ENCODE peak calls at places on chromosomes 1 and 21, in four cellular contexts. One of them, this sample, is unnamed. For H3K4me1, the result is how much of the 10 kb centered on the place peaks cover.

GRCh38 chr21:42056996-42057689 is 14.0 kb upstream of the UMODL1 start:
- DNase-seq in mammary epithelial cell: peak
- DNase-seq in cardiac muscle cell: no peak
- DNase-seq in IMR-90: peak
- DNase-seq in this sample: no peak

GRCh38 chr1:185015598-185015997 is 29.8 kb upstream of the RNF2 start:
- DNase-seq in cardiac muscle cell: no peak
- DNase-seq in IMR-90: no peak
- DNase-seq in mammary epithelial cell: no peak
- DNase-seq in this sample: no peak

GRCh38 chr1:209567788-209568187 is 15.7 kb upstream of the CAMK1G start:
- DNase-seq in cardiac muscle cell: peak
- DNase-seq in IMR-90: peak
- DNase-seq in mammary epithelial cell: peak
- DNase-seq in this sample: no peak

GRCh38 chr1:17347769-17348592 is 24.0 kb upstream of the PADI6 start:
- DNase-seq in mammary epithelial cell: peak
- DNase-seq in IMR-90: peak
- DNase-seq in cardiac muscle cell: no peak
- DNase-seq in this sample: no peak

GRCh38 chr1:25487628-25488027 is 55.8 kb upstream of the LDLRAP1 start:
- DNase-seq in mammary epithelial cell: no peak
- DNase-seq in cardiac muscle cell: no peak
- DNase-seq in IMR-90: no peak
- DNase-seq in this sample: no peak

GRCh38 chr1:31416101-31416736 is 3.2 kb downstream of the SERINC2 start:
- DNase-seq in cardiac muscle cell: no peak
- DNase-seq in mammary epithelial cell: peak
- DNase-seq in IMR-90: no peak
- DNase-seq in this sample: no peak

GRCh38 chr1:106675558-106675957 is 380.9 kb upstream of the PRMT6 start:
- DNase-seq in mammary epithelial cell: no peak
- DNase-seq in cardiac muscle cell: no peak
- DNase-seq in IMR-90: no peak
- DNase-seq in this sample: no peak

GRCh38 chr21:28704746-28705145 is 287.9 kb downstream of the LTN1 start:
- DNase-seq in mammary epithelial cell: no peak
- DNase-seq in IMR-90: peak
- DNase-seq in cardiac muscle cell: peak
- DNase-seq in this sample: peak

GRCh38 chr21:26966360-26966977 is 419 bp downstream of the ADAMTS5 start:
- DNase-seq in cardiac muscle cell: peak
- DNase-seq in IMR-90: peak
- DNase-seq in mammary epithelial cell: no peak
- DNase-seq in this sample: no peak

GRCh38 chr1:115545791-115546733 is 95.7 kb upstream of the VANGL1 start:
- DNase-seq in IMR-90: peak
- DNase-seq in cardiac muscle cell: peak
- DNase-seq in mammary epithelial cell: peak
- DNase-seq in this sample: peak

GRCh38 chr1:233387585-233387984 is 60.1 kb downstream of the MAP3K21 start:
- DNase-seq in cardiac muscle cell: no peak
- DNase-seq in mammary epithelial cell: no peak
- DNase-seq in IMR-90: no peak
- DNase-seq in this sample: no peak

GRCh38 chr1:2786329-2787162 is 14.9 kb downstream of the TTC34 start:
- DNase-seq in IMR-90: no peak
- DNase-seq in mammary epithelial cell: no peak
- DNase-seq in cardiac muscle cell: no peak
- DNase-seq in this sample: peak

GRCh38 chr1:114467491-114467890 is 43.5 kb downstream of the TRIM33 start:
- DNase-seq in cardiac muscle cell: no peak
- DNase-seq in mammary epithelial cell: no peak
- DNase-seq in IMR-90: no peak
- DNase-seq in this sample: no peak

GRCh38 chr21:33201945-33202344 is 27.8 kb upstream of the IFNAR2 start:
- DNase-seq in IMR-90: no peak
- DNase-seq in cardiac muscle cell: no peak
- DNase-seq in mammary epithelial cell: no peak
- DNase-seq in this sample: no peak
- H3K4me1 ChIP-seq in IMR-90: under half
- H3K4me1 ChIP-seq in cardiac muscle cell: under half
- H3K4me1 ChIP-seq in mammary epithelial cell: under half
- H3K4me1 ChIP-seq in this sample: under half

DNA sequence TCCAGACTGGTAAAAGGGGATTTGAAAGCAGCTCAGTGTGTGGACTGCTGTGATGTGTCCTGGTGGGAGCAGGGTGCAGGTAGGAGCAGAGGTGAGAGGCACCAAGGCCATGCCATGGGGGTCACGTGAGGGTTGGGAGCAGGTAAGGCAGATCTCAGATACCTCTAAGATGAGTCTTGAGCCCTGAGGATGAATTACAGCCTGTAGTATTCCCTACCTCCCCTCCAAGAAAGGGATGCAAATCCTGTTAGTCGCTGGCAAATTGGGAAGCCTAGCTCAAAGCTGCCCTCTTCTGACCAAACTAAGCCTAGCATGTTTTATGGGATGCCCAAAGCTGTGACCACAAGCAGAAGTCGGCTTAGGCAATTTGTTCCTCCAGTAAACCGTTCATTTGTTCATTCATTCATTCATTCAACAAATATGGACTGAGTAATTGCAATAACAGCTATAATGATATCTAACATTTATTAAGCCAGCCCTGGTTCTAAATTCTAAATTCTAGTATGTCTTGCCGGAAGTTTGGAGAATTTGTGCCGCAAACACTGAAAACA is 3.9 kb upstream of the NUAK2 start:
- DNase-seq in IMR-90: peak
- DNase-seq in cardiac muscle cell: peak
- DNase-seq in mammary epithelial cell: peak
- DNase-seq in this sample: no peak
- H3K4me3 ChIP-seq in IMR-90: no peak
- H3K4me3 ChIP-seq in cardiac muscle cell: no peak
- H3K4me3 ChIP-seq in mammary epithelial cell: no peak
- H3K4me3 ChIP-seq in this sample: no peak

GRCh38 chr1:154179951-154180687 is 11.8 kb downstream of the TPM3 start:
- DNase-seq in IMR-90: no peak
- DNase-seq in cardiac muscle cell: no peak
- DNase-seq in mammary epithelial cell: no peak
- DNase-seq in this sample: no peak
- H3K4me1 ChIP-seq in IMR-90: under half
- H3K4me1 ChIP-seq in cardiac muscle cell: under half
- H3K4me1 ChIP-seq in mammary epithelial cell: under half
- H3K4me1 ChIP-seq in this sample: under half

GRCh38 chr1:85862456-85862855 is 154.2 kb upstream of the ZNHIT6 start:
- DNase-seq in IMR-90: peak
- DNase-seq in mammary epithelial cell: no peak
- DNase-seq in cardiac muscle cell: no peak
- DNase-seq in this sample: no peak

GRCh38 chr1:85857991-85858390 is 149.8 kb upstream of the ZNHIT6 start:
- DNase-seq in cardiac muscle cell: no peak
- DNase-seq in IMR-90: no peak
- DNase-seq in mammary epithelial cell: no peak
- DNase-seq in this sample: no peak
- H3K4me3 ChIP-seq in cardiac muscle cell: no peak
- H3K4me3 ChIP-seq in IMR-90: no peak
- H3K4me3 ChIP-seq in mammary epithelial cell: no peak
- H3K4me3 ChIP-seq in this sample: no peak

GRCh38 chr1:167496962-167497619 is 21.2 kb downstream of the CD247 start:
- DNase-seq in cardiac muscle cell: no peak
- DNase-seq in mammary epithelial cell: no peak
- DNase-seq in IMR-90: no peak
- DNase-seq in this sample: no peak
- H3K4me1 ChIP-seq in cardiac muscle cell: under half
- H3K4me1 ChIP-seq in mammary epithelial cell: under half
- H3K4me1 ChIP-seq in IMR-90: under half
- H3K4me1 ChIP-seq in this sample: under half

GRCh38 chr1:244271909-244272308 is 179.8 kb downstream of the ADSS2 start:
- DNase-seq in cardiac muscle cell: no peak
- DNase-seq in mammary epithelial cell: no peak
- DNase-seq in IMR-90: no peak
- DNase-seq in this sample: no peak
- H3K4me3 ChIP-seq in cardiac muscle cell: no peak
- H3K4me3 ChIP-seq in mammary epithelial cell: no peak
- H3K4me3 ChIP-seq in IMR-90: no peak
- H3K4me3 ChIP-seq in this sample: no peak

This sample was measured in heart left ventricle.